ENCODE peak calls at places on chromosomes 6 and 20, in seven cellular contexts. K, X, D, U, W, T and E are unnamed samples.

GRCh38 chr6:56760842-56761241 is 118.2 kb upstream of the DST start:
- DNase-seq in X (no peak), D (no peak), T (no peak), U (no peak), K (no peak), W (no peak), E (no peak)

GRCh38 chr20:40192083-40192482 is 497.0 kb downstream of the MAFB start:
- DNase-seq in T (no peak), U (no peak), D (no peak), X (no peak), W (no peak), K (peak; percentile 8), E (no peak)

GRCh38 chr20:2173186-2173585 is 71.6 kb downstream of the STK35 start:
- DNase-seq in U (no peak), D (no peak), T (no peak), W (no peak), X (no peak), K (no peak), E (no peak)

GRCh38 chr6:109455161-109455501 is 441 bp downstream of the MICAL1 start:
- DNase-seq in W (no peak), U (peak; percentile 72), D (no peak), X (no peak), K (no peak), T (no peak), E (no peak)

GRCh38 chr6:119348308-119349040 is 1.1 kb downstream of the MAN1A1 start:
- DNase-seq in X (no peak), W (no peak), T (peak; percentile 40), U (peak; percentile 63), K (peak; percentile 48), D (no peak), E (no peak)

GRCh38 chr20:62288535-62289105 is 14.2 kb upstream of the ADRM1 start:
- DNase-seq in X (no peak), T (no peak), K (no peak), U (no peak), D (no peak), W (no peak), E (no peak)

GRCh38 chr6:8229913-8230312 is 127.6 kb upstream of the EEF1E1 start:
- DNase-seq in D (no peak), X (no peak), T (no peak), U (no peak), K (no peak), W (peak; percentile 31), E (no peak)

GRCh38 chr6:10778230-10778629 is 30.6 kb downstream of the TMEM14B start:
- DNase-seq in K (no peak), X (no peak), T (no peak), D (no peak), U (no peak), W (no peak), E (no peak)

GRCh38 chr6:17427617-17428016 is 34.2 kb downstream of the CAP2 start:
- DNase-seq in K (no peak), T (no peak), W (no peak), D (no peak), X (no peak), U (no peak), E (no peak)

GRCh38 chr20:18267815-18268214 is 20.5 kb upstream of the ZNF133 start:
- DNase-seq in K (no peak), U (no peak), W (no peak), T (no peak), D (no peak), X (no peak), E (no peak)

GRCh38 chr6:67459556-67459955 is 1175.5 kb upstream of the ADGRB3 start:
- DNase-seq in K (no peak), U (no peak), T (no peak), X (no peak), W (no peak), D (no peak), E (no peak)

GRCh38 chr6:49549691-49550412 is 616 bp upstream of the C6orf141 start:
- DNase-seq in X (no peak), T (no peak), W (no peak), K (peak; percentile 18), D (no peak), U (no peak), E (no peak)

GRCh38 chr20:47055699-47056369 is 161.2 kb downstream of the EYA2 start:
- DNase-seq in X (no peak), U (no peak), D (no peak), T (no peak), K (peak; percentile 83), W (no peak), E (no peak)

GRCh38 chr6:50655848-50656453 is 57.4 kb upstream of the TFAP2D start:
- DNase-seq in W (no peak), U (peak; percentile 19), T (no peak), X (peak; percentile 11), D (peak; percentile 4), K (peak; percentile 8), E (no peak)

GRCh38 chr6:30349411-30350177 is 4.6 kb downstream of the RPP21 start:
- DNase-seq in X (no peak), D (no peak), T (no peak), U (peak; percentile 27), K (no peak), W (no peak), E (no peak)

GRCh38 chr6:113352029-113352801 is 504.9 kb upstream of the MARCKS start:
- DNase-seq in K (peak; percentile 81), T (no peak), X (no peak), D (peak; percentile 92), W (peak; percentile 62), U (no peak), E (peak; percentile 78)

GRCh38 chr6:158718431-158719126 is 68.7 kb downstream of the SYTL3 start:
- DNase-seq in X (no peak), D (peak; percentile 54), W (no peak), T (no peak), U (peak; percentile 45), K (peak; percentile 43), E (peak; percentile 26)

GRCh38 chr6:99344289-99344688 is 5.2 kb downstream of the FAXC start:
- DNase-seq in X (no peak), W (peak; percentile 48), U (no peak), K (peak; percentile 37), T (no peak), D (no peak), E (peak; percentile 16)

GRCh38 chr6:14544689-14545088 is 427.1 kb downstream of the CD83 start:
- DNase-seq in K (no peak), D (no peak), T (no peak), U (peak; percentile 82), X (no peak), W (no peak), E (no peak)

DNA sequence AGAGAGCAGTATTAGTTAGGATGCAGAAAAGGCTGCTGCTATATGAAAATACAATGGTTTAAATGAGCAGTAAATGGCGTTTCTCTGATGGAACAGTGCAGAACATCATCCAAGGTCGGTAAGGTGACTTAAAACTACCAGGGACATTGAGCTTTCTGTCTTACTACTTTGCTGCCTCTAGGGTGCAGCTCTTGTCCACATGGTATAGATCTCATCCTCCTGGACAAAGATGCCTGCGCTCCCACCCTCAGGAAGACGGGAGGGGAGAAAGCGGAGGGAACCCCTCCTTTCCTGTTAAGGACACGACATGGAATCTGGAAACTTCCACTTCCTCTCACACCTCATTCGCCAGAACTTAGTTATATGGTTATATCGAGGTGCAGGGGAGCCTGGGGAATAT is 224.4 kb upstream of the TSHZ2 start:
- DNase-seq in K (no peak), W (no peak), U (peak; percentile 37), T (no peak), X (no peak), D (peak; percentile 7), E (no peak)
- TF ChIP-seq CTCF in K (no peak), W (peak; percentile 36), U (peak; percentile 77), T (no peak), X (no peak), D (no peak), E (no peak)

GRCh38 chr20:48681882-48682426 is 145.8 kb downstream of the PREX1 start:
- DNase-seq in T (no peak), D (no peak), W (no peak), K (no peak), X (no peak), U (no peak), E (no peak)
- H3K4me3 ChIP-seq in T (no peak overlapping the region), D (no peak overlapping the region), W (no peak overlapping the region), K (no peak overlapping the region), X (no peak overlapping the region), U (no peak overlapping the region), E (no peak overlapping the region)

GRCh38 chr20:34705383-34706021 is 1.4 kb downstream of the TP53INP2 start:
- DNase-seq in W (no peak), K (peak; percentile 78), U (no peak), D (peak; percentile 65), X (no peak), T (peak; percentile 41), E (peak; percentile 20)
- TF ChIP-seq CTCF in W (no peak), K (peak; percentile 12), U (peak; percentile 34), D (peak; percentile 28), X (no peak), T (no peak), E (no peak)

DNA sequence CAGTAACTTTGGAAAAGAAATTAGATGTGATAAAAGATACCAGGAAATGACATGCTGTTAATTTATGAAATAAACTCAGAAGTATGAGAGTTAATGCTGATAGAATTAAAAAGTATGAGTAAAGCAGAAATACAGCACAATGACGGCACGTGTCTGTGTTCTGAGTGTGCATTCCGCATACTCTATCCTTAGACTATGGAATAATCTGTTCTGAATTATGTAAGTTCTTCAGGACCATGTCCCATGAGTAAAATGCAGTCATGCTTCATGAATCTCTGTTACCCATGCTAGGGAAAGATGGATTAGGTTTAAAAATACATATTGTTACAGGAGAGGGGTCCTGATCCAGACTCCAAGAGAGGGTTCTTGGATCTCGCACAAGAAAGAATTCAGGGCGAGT is 21.7 kb downstream of the HECA start:
- DNase-seq in X (no peak), W (no peak), T (no peak), U (no peak), D (no peak), K (no peak), E (no peak)
- H3K4me3 ChIP-seq in X (peak overlapping the region; percentile 15), W (no peak overlapping the region), T (no peak overlapping the region), U (no peak overlapping the region), D (no peak overlapping the region), K (no peak overlapping the region), E (no peak overlapping the region)

DNA sequence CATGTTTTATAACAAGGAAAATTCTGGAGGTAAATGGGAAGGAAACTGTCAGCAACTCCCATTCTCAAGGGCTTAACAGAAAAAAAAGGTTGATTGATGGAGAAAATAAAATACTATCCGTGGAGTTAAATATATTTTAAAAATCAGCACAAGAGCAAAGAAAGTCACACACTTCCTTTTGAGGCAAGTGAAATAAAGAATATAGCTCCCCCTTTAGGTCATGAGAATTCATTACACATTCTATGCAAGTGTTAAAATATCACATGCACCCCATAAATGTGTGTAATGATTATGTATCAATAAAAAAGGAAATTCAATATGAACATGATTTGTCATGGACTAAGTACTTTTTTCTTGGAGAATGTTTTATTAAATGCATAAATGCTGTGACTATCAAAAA is 349.2 kb downstream of the TPBG start:
- DNase-seq in U (peak; percentile 19), T (no peak), X (no peak), K (no peak), W (no peak), D (no peak), E (no peak)
- TF ChIP-seq CTCF in U (peak; percentile 80), T (no peak), X (peak; percentile 12), K (no peak), W (peak; percentile 19), D (no peak), E (peak; percentile 13)